ENCODE peak calls at places on chromosome 18, in four cellular contexts. One of them, this sample, is unnamed.
A peak's percentile ranks its signal among the peaks of the same experiment; 100 is the strongest.

GRCh38 chr18:79117791-79118190 is 48.6 kb downstream of the ATP9B start:
- DNase-seq in CD8-positive, alpha-beta memory T cell: no peak
- DNase-seq in stimulated activated CD8-positive, alpha-beta memory T cell treated with anti-CD3 and anti-CD28 coated beads, Interleukin-15, amount 100 ng/mL, for 24 hours: no peak
- DNase-seq in iris pigment epithelial cell: no peak
- DNase-seq in this sample: no peak

GRCh38 chr18:3624818-3625716 is 175.1 kb downstream of the TGIF1 start:
- DNase-seq in CD8-positive, alpha-beta memory T cell: peak; percentile 10
- DNase-seq in stimulated activated CD8-positive, alpha-beta memory T cell treated with anti-CD3 and anti-CD28 coated beads, Interleukin-15, amount 100 ng/mL, for 24 hours: no peak
- DNase-seq in iris pigment epithelial cell: peak; percentile 97
- DNase-seq in this sample: no peak

GRCh38 chr18:36454848-36455458 is 157.4 kb downstream of the FHOD3 start:
- DNase-seq in CD8-positive, alpha-beta memory T cell: no peak
- DNase-seq in stimulated activated CD8-positive, alpha-beta memory T cell treated with anti-CD3 and anti-CD28 coated beads, Interleukin-15, amount 100 ng/mL, for 24 hours: no peak
- DNase-seq in iris pigment epithelial cell: no peak
- DNase-seq in this sample: no peak

GRCh38 chr18:60196818-60197217 is 175.8 kb downstream of the MC4R start:
- DNase-seq in CD8-positive, alpha-beta memory T cell: no peak
- DNase-seq in stimulated activated CD8-positive, alpha-beta memory T cell treated with anti-CD3 and anti-CD28 coated beads, Interleukin-15, amount 100 ng/mL, for 24 hours: no peak
- DNase-seq in iris pigment epithelial cell: no peak
- DNase-seq in this sample: no peak

GRCh38 chr18:59148192-59148591 is 8.5 kb downstream of the SEC11C start:
- DNase-seq in CD8-positive, alpha-beta memory T cell: no peak
- DNase-seq in stimulated activated CD8-positive, alpha-beta memory T cell treated with anti-CD3 and anti-CD28 coated beads, Interleukin-15, amount 100 ng/mL, for 24 hours: no peak
- DNase-seq in iris pigment epithelial cell: no peak
- DNase-seq in this sample: no peak

GRCh38 chr18:44898536-44898935 is 217.8 kb downstream of the SETBP1 start:
- DNase-seq in CD8-positive, alpha-beta memory T cell: no peak
- DNase-seq in stimulated activated CD8-positive, alpha-beta memory T cell treated with anti-CD3 and anti-CD28 coated beads, Interleukin-15, amount 100 ng/mL, for 24 hours: no peak
- DNase-seq in iris pigment epithelial cell: no peak
- DNase-seq in this sample: no peak

GRCh38 chr18:35390956-35391695 is 14.0 kb upstream of the ZNF396 start:
- DNase-seq in CD8-positive, alpha-beta memory T cell: no peak
- DNase-seq in stimulated activated CD8-positive, alpha-beta memory T cell treated with anti-CD3 and anti-CD28 coated beads, Interleukin-15, amount 100 ng/mL, for 24 hours: no peak
- DNase-seq in iris pigment epithelial cell: no peak
- DNase-seq in this sample: no peak

GRCh38 chr18:62632788-62633455 is 82.4 kb upstream of the PHLPP1 start:
- DNase-seq in CD8-positive, alpha-beta memory T cell: no peak
- DNase-seq in stimulated activated CD8-positive, alpha-beta memory T cell treated with anti-CD3 and anti-CD28 coated beads, Interleukin-15, amount 100 ng/mL, for 24 hours: no peak
- DNase-seq in iris pigment epithelial cell: no peak
- DNase-seq in this sample: no peak

GRCh38 chr18:9419956-9420631 is 55.2 kb upstream of the RALBP1 start:
- DNase-seq in CD8-positive, alpha-beta memory T cell: no peak
- DNase-seq in stimulated activated CD8-positive, alpha-beta memory T cell treated with anti-CD3 and anti-CD28 coated beads, Interleukin-15, amount 100 ng/mL, for 24 hours: no peak
- DNase-seq in iris pigment epithelial cell: peak; percentile 54
- DNase-seq in this sample: no peak

GRCh38 chr18:28999711-29000110 is 822.8 kb upstream of the CDH2 start:
- DNase-seq in CD8-positive, alpha-beta memory T cell: no peak
- DNase-seq in stimulated activated CD8-positive, alpha-beta memory T cell treated with anti-CD3 and anti-CD28 coated beads, Interleukin-15, amount 100 ng/mL, for 24 hours: no peak
- DNase-seq in iris pigment epithelial cell: no peak
- DNase-seq in this sample: no peak

This sample was measured in HuH-7.5.